ENCODE peak calls at places on chromosome 21, in five cellular contexts. G is GM12891, I is endothelial cell of umbilical vein, O is tibial nerve, X is NB4. S is an unnamed sample.

GRCh38 chr21:32930673-32931072 is 95.1 kb upstream of the OLIG2 start:
- DNase-seq in G (no peak), I (no peak), O (no peak), X (no peak), S (no peak)

GRCh38 chr21:46157396-46157986 is 2.1 kb upstream of the FTCD start:
- DNase-seq in I (no peak), G (no peak), X (no peak), O (no peak), S (peak; percentile 65)

GRCh38 chr21:31253684-31254083 is 90.4 kb downstream of the TIAM1 start:
- DNase-seq in G (no peak), O (no peak), I (no peak), X (no peak), S (no peak)

GRCh38 chr21:41024341-41025056 is 143.5 kb upstream of the BACE2 start:
- DNase-seq in I (no peak), G (no peak), O (no peak), X (no peak), S (no peak)

GRCh38 chr21:43600642-43601397 is 58.5 kb downstream of the HSF2BP start:
- DNase-seq in X (no peak), G (no peak), I (no peak), O (no peak), S (no peak)

GRCh38 chr21:21631961-21632360 is 633.8 kb downstream of the NCAM2 start:
- DNase-seq in I (no peak), G (no peak), X (no peak), O (no peak), S (no peak)

GRCh38 chr21:42513151-42513984 is at the start of gene SLC37A1:
- DNase-seq in X (peak; percentile 41), G (peak; percentile 50), I (no peak), O (no peak), S (no peak)

GRCh38 chr21:42685036-42685435 is 31.6 kb downstream of the PDE9A start:
- DNase-seq in X (peak; percentile 82), G (no peak), I (no peak), O (no peak), S (no peak)

GRCh38 chr21:36735724-36736310 is 36.9 kb downstream of the SIM2 start:
- DNase-seq in I (no peak), O (no peak), X (no peak), G (no peak), S (no peak)

GRCh38 chr21:41610042-41610839 is 102.3 kb upstream of the TMPRSS2 start:
- DNase-seq in I (peak; percentile 42), X (peak; percentile 61), O (peak; percentile 71), G (peak; percentile 42), S (peak; percentile 67)

GRCh38 chr21:41283211-41283818 is 33.3 kb upstream of the FAM3B start:
- DNase-seq in X (peak; percentile 80), I (peak; percentile 70), O (peak; percentile 64), G (peak; percentile 40), S (no peak)

GRCh38 chr21:31900121-31900895 is 27.5 kb downstream of the HUNK start:
- DNase-seq in I (no peak), X (no peak), O (no peak), G (no peak), S (no peak)

GRCh38 chr21:26851109-26851944 is 6.1 kb upstream of the ADAMTS1 start:
- DNase-seq in I (no peak), X (no peak), O (no peak), G (no peak), S (no peak)

GRCh38 chr21:36759348-36760083 is 60.6 kb downstream of the SIM2 start:
- DNase-seq in I (no peak), O (no peak), G (no peak), X (no peak), S (no peak)

GRCh38 chr21:43758132-43758619 is 17.9 kb downstream of the CSTB start:
- DNase-seq in X (no peak), I (no peak), G (no peak), O (peak; percentile 67), S (no peak)

GRCh38 chr21:16837319-16837718 is 675.5 kb upstream of the CXADR start:
- DNase-seq in O (no peak), I (no peak), X (no peak), G (no peak), S (no peak)

GRCh38 chr21:37071561-37072238 is 1.2 kb downstream of the PIGP start:
- DNase-seq in X (peak; percentile 44), G (no peak), O (peak; percentile 72), I (peak; percentile 69), S (peak; percentile 89)

GRCh38 chr21:41766883-41767605 is at the start of gene RIPK4:
- DNase-seq in I (no peak), X (no peak), G (peak; percentile 70), O (no peak), S (peak; percentile 74)

GRCh38 chr21:36437745-36438128 is 42.2 kb downstream of the CLDN14 start:
- DNase-seq in X (peak; percentile 75), G (no peak), O (no peak), I (peak; percentile 74), S (no peak)

GRCh38 chr21:42403611-42404231 is at the start of gene UBASH3A:
- DNase-seq in G (no peak), X (no peak), O (no peak), I (no peak), S (peak; percentile 52)

GRCh38 chr21:42235593-42235992 is 16.7 kb downstream of the ABCG1 start:
- DNase-seq in I (peak; percentile 19), O (no peak), X (no peak), G (no peak), S (no peak)

GRCh38 chr21:17660449-17660848 is 47.7 kb upstream of the BTG3 start:
- DNase-seq in G (no peak), O (no peak), X (no peak), I (no peak), S (no peak)

GRCh38 chr21:42572906-42573495 is 59.3 kb downstream of the SLC37A1 start:
- DNase-seq in I (no peak), X (no peak), G (no peak), O (no peak), S (peak; percentile 69)

GRCh38 chr21:38355992-38356781 is 99.4 kb downstream of the KCNJ15 start:
- DNase-seq in G (peak; percentile 74), X (peak; percentile 74), O (peak; percentile 72), I (peak; percentile 70), S (peak; percentile 87)

GRCh38 chr21:38352536-38353219 is 95.9 kb downstream of the KCNJ15 start:
- DNase-seq in X (peak; percentile 43), G (peak; percentile 27), I (peak; percentile 76), O (peak; percentile 78), S (no peak)

GRCh38 chr21:38351961-38352521 is 95.2 kb downstream of the KCNJ15 start:
- DNase-seq in X (no peak), O (no peak), G (no peak), I (peak; percentile 72), S (no peak)

GRCh38 chr21:38355353-38355752 is 98.6 kb downstream of the KCNJ15 start:
- DNase-seq in G (no peak), O (no peak), I (no peak), X (no peak), S (no peak)

DNA sequence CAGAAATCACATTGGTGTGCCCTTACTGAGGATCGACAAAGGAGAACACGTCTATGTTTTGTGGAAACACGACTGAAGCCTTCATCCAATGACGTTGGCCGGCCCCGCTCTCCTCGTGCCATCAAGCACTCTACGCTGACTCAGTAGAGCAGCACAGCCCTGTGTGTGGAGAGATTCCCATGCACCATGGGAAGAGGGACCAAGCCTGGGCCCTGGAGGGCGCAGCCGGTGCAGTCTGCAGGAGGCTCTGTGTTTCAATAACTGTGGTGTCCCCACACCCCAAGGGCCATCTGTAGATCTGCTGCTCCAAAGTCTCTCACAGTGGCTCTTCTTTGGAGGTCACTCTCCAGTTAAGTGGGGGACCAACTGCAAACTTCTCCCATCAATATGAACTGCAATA is 97.4 kb downstream of the KCNJ15 start:
- DNase-seq in X (no peak), I (no peak), O (no peak), G (no peak), S (no peak)
- TF ChIP-seq POLR2A in X (no peak), I (no peak), O (no peak), G (no peak), S (no peak)

DNA sequence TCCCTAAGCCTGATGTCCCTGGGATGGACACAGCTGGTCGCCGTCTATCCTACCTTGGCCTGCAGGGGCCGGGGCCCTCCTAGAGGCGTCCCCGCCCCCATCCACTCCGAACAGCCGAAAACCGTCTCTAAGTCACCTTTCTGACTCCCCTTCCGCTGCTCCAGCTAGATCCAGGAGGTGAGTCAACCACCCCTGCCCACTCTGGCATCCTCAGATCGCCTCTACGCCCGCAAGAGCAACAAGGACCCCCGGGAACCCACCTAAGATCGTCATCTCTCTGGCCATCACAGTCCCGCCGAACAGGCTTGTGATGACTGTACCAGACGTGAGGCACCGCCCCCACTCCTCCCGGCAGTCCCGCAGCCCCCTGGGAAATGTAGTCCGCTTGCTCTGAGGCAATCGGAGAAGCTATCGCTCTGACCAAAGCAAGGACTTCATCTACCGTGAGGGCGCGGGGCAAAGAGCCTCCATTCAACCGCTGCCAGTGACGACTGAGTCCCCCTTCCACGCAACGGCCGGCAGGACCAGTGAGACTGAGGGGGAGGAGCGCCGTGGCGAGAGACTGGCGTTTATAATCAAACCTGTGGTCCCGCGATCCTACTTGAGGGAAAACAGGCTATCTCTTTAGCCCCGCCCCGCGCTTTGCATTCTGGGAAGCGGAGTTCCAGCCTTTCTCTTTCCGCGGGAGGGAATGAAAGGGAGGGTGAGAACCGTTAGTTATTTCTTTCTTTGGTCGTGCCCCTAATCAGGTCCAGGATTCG is at the start of gene HSPA13:
- DNase-seq in O (peak; percentile 100), G (peak; percentile 61), X (peak; percentile 99), I (peak; percentile 100), S (peak; percentile 100)
- TF ChIP-seq POLR2A in O (peak; percentile 74), G (peak; percentile 42), X (peak; percentile 40), I (peak; percentile 76), S (peak; percentile 60)

DNA sequence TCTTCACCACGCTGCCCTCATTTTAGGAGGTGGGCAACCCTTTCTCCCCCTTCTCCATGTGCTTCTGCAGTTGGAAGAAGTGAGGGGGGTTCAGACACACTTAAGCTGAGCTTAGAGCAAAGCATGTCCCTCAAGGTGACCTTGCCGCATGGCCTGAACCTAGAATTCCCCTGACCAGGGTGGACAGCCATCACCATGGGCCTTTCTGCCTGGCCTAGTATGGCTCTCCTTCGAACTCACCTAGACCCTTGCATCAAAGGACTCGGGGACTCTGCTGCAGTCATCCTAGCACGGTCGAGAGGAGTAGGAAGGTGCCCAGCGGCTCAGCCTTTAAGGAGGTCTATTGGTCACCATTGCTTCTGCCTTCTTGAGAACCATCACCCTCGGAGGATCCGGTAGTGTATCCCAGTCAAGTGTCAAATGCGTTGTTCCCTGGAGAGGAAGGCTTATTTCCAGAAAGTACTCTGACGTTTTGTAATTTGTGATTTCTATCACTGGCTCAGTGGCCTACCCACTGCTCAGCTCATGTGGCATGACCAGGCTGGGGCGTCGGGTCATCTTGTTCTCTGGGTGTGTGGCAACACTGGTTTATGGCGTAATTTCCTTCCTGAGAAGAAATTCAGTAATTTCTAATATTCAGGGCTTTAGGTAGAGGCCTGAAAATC is at the start of gene KCNE1:
- DNase-seq in O (peak; percentile 77), G (no peak), X (peak; percentile 86), I (no peak), S (no peak)
- TF ChIP-seq POLR2A in O (peak; percentile 22), G (no peak), X (no peak), I (no peak), S (no peak)

GRCh38 chr21:44814498-44815023 is 3.3 kb downstream of the SUMO3 start:
- DNase-seq in X (no peak), O (no peak), G (no peak), I (no peak), S (no peak)

GRCh38 chr21:44813727-44814126 is 4.1 kb downstream of the SUMO3 start:
- DNase-seq in X (no peak), G (no peak), I (no peak), O (no peak), S (no peak)

GRCh38 chr21:44815852-44816628 is 1.8 kb downstream of the SUMO3 start:
- DNase-seq in X (no peak), O (no peak), I (no peak), G (no peak), S (no peak)

GRCh38 chr21:44816761-44817505 is 929 bp downstream of the SUMO3 start:
- DNase-seq in G (no peak), I (no peak), X (no peak), O (no peak), S (no peak)

GRCh38 chr21:44815225-44815624 is 2.6 kb downstream of the SUMO3 start:
- DNase-seq in O (no peak), X (no peak), G (no peak), I (no peak), S (no peak)
- TF ChIP-seq POLR2A in O (no peak), X (no peak), G (no peak), I (no peak), S (no peak)